ENCODE peak calls at places on chromosomes 16 and 17, in nine cellular contexts. One of them, this sample, is unnamed.

GRCh38 chr17:13085578-13085977 is 67.8 kb upstream of the ELAC2 start:
- DNase-seq in NCI-H345: no peak
- DNase-seq in 8988T: no peak
- DNase-seq in lower leg skin: no peak
- DNase-seq in epithelial cell of esophagus: no peak
- DNase-seq in upper lobe of left lung: no peak
- DNase-seq in neural crest cell: no peak
- DNase-seq in effector CD4-positive, alpha-beta T cell: no peak
- DNase-seq in activated naive CD4-positive, alpha-beta T cell: no peak
- DNase-seq in this sample: no peak

GRCh38 chr17:77769215-77769614 is 189.3 kb upstream of the TNRC6C start:
- DNase-seq in NCI-H345: peak; percentile 75
- DNase-seq in 8988T: no peak
- DNase-seq in lower leg skin: no peak
- DNase-seq in epithelial cell of esophagus: no peak
- DNase-seq in upper lobe of left lung: no peak
- DNase-seq in neural crest cell: no peak
- DNase-seq in effector CD4-positive, alpha-beta T cell: no peak
- DNase-seq in activated naive CD4-positive, alpha-beta T cell: no peak
- DNase-seq in this sample: no peak

GRCh38 chr16:55487048-55487803 is 8.2 kb downstream of the MMP2 start:
- DNase-seq in NCI-H345: no peak
- DNase-seq in 8988T: no peak
- DNase-seq in lower leg skin: peak; percentile 94
- DNase-seq in epithelial cell of esophagus: no peak
- DNase-seq in upper lobe of left lung: no peak
- DNase-seq in neural crest cell: no peak
- DNase-seq in effector CD4-positive, alpha-beta T cell: no peak
- DNase-seq in activated naive CD4-positive, alpha-beta T cell: no peak
- DNase-seq in this sample: peak; percentile 83

GRCh38 chr17:73772107-73772705 is 128.0 kb upstream of the SDK2 start:
- DNase-seq in NCI-H345: no peak
- DNase-seq in 8988T: no peak
- DNase-seq in lower leg skin: no peak
- DNase-seq in epithelial cell of esophagus: no peak
- DNase-seq in upper lobe of left lung: no peak
- DNase-seq in neural crest cell: no peak
- DNase-seq in effector CD4-positive, alpha-beta T cell: no peak
- DNase-seq in activated naive CD4-positive, alpha-beta T cell: no peak
- DNase-seq in this sample: no peak

GRCh38 chr17:82106697-82107305 is 8.8 kb upstream of the FASN start:
- DNase-seq in NCI-H345: no peak
- DNase-seq in 8988T: no peak
- DNase-seq in lower leg skin: no peak
- DNase-seq in epithelial cell of esophagus: no peak
- DNase-seq in upper lobe of left lung: no peak
- DNase-seq in neural crest cell: no peak
- DNase-seq in effector CD4-positive, alpha-beta T cell: no peak
- DNase-seq in activated naive CD4-positive, alpha-beta T cell: no peak
- DNase-seq in this sample: peak; percentile 17

GRCh38 chr16:24188143-24188542 is 68.0 kb upstream of the CACNG3 start:
- DNase-seq in NCI-H345: no peak
- DNase-seq in 8988T: no peak
- DNase-seq in lower leg skin: no peak
- DNase-seq in epithelial cell of esophagus: no peak
- DNase-seq in upper lobe of left lung: no peak
- DNase-seq in neural crest cell: no peak
- DNase-seq in effector CD4-positive, alpha-beta T cell: no peak
- DNase-seq in activated naive CD4-positive, alpha-beta T cell: no peak
- DNase-seq in this sample: no peak

GRCh38 chr17:45261577-45262515 is at the start of gene SPATA32:
- DNase-seq in NCI-H345: no peak
- DNase-seq in 8988T: no peak
- DNase-seq in lower leg skin: peak; percentile 91
- DNase-seq in epithelial cell of esophagus: peak; percentile 61
- DNase-seq in upper lobe of left lung: peak; percentile 91
- DNase-seq in neural crest cell: peak; percentile 33
- DNase-seq in effector CD4-positive, alpha-beta T cell: peak; percentile 44
- DNase-seq in activated naive CD4-positive, alpha-beta T cell: peak; percentile 57
- DNase-seq in this sample: no peak

GRCh38 chr16:22763655-22764054 is 50.3 kb upstream of the HS3ST2 start:
- DNase-seq in NCI-H345: no peak
- DNase-seq in 8988T: no peak
- DNase-seq in lower leg skin: no peak
- DNase-seq in epithelial cell of esophagus: peak; percentile 24
- DNase-seq in upper lobe of left lung: no peak
- DNase-seq in neural crest cell: no peak
- DNase-seq in effector CD4-positive, alpha-beta T cell: no peak
- DNase-seq in activated naive CD4-positive, alpha-beta T cell: no peak
- DNase-seq in this sample: peak; percentile 24

GRCh38 chr16:85677383-85677967 is 11.3 kb downstream of the GINS2 start:
- DNase-seq in NCI-H345: no peak
- DNase-seq in 8988T: no peak
- DNase-seq in lower leg skin: no peak
- DNase-seq in epithelial cell of esophagus: no peak
- DNase-seq in upper lobe of left lung: no peak
- DNase-seq in neural crest cell: no peak
- DNase-seq in effector CD4-positive, alpha-beta T cell: no peak
- DNase-seq in activated naive CD4-positive, alpha-beta T cell: no peak
- DNase-seq in this sample: no peak

GRCh38 chr16:12315330-12316138 is 339.0 kb downstream of the SNX29 start:
- DNase-seq in NCI-H345: peak; percentile 50
- DNase-seq in 8988T: no peak
- DNase-seq in lower leg skin: no peak
- DNase-seq in epithelial cell of esophagus: no peak
- DNase-seq in upper lobe of left lung: no peak
- DNase-seq in neural crest cell: no peak
- DNase-seq in effector CD4-positive, alpha-beta T cell: no peak
- DNase-seq in activated naive CD4-positive, alpha-beta T cell: no peak
- DNase-seq in this sample: no peak

GRCh38 chr16:85800321-85800669 is 800 bp downstream of the COX4I1 start:
- DNase-seq in NCI-H345: no peak
- DNase-seq in 8988T: no peak
- DNase-seq in lower leg skin: no peak
- DNase-seq in epithelial cell of esophagus: peak; percentile 17
- DNase-seq in upper lobe of left lung: no peak
- DNase-seq in neural crest cell: no peak
- DNase-seq in effector CD4-positive, alpha-beta T cell: no peak
- DNase-seq in activated naive CD4-positive, alpha-beta T cell: no peak
- DNase-seq in this sample: no peak

GRCh38 chr16:1093284-1094123 is 2.5 kb downstream of the C1QTNF8 start:
- DNase-seq in NCI-H345: no peak
- DNase-seq in 8988T: no peak
- DNase-seq in lower leg skin: no peak
- DNase-seq in epithelial cell of esophagus: no peak
- DNase-seq in upper lobe of left lung: peak; percentile 85
- DNase-seq in neural crest cell: no peak
- DNase-seq in effector CD4-positive, alpha-beta T cell: no peak
- DNase-seq in activated naive CD4-positive, alpha-beta T cell: no peak
- DNase-seq in this sample: no peak

GRCh38 chr16:77514500-77515225 is 79.8 kb upstream of the ADAMTS18 start:
- DNase-seq in NCI-H345: no peak
- DNase-seq in 8988T: no peak
- DNase-seq in lower leg skin: no peak
- DNase-seq in epithelial cell of esophagus: no peak
- DNase-seq in upper lobe of left lung: no peak
- DNase-seq in neural crest cell: no peak
- DNase-seq in effector CD4-positive, alpha-beta T cell: no peak
- DNase-seq in activated naive CD4-positive, alpha-beta T cell: no peak
- DNase-seq in this sample: no peak

GRCh38 chr16:88809068-88809675 is 2.6 kb downstream of the APRT start:
- DNase-seq in NCI-H345: no peak
- DNase-seq in 8988T: no peak
- DNase-seq in lower leg skin: no peak
- DNase-seq in epithelial cell of esophagus: no peak
- DNase-seq in upper lobe of left lung: no peak
- DNase-seq in neural crest cell: no peak
- DNase-seq in effector CD4-positive, alpha-beta T cell: no peak
- DNase-seq in activated naive CD4-positive, alpha-beta T cell: no peak
- DNase-seq in this sample: no peak

GRCh38 chr17:48624544-48625501 is 1.3 kb downstream of the HOXB9 start:
- DNase-seq in NCI-H345: peak; percentile 27
- DNase-seq in 8988T: peak; percentile 62
- DNase-seq in lower leg skin: no peak
- DNase-seq in epithelial cell of esophagus: no peak
- DNase-seq in upper lobe of left lung: peak; percentile 79
- DNase-seq in neural crest cell: no peak
- DNase-seq in effector CD4-positive, alpha-beta T cell: no peak
- DNase-seq in activated naive CD4-positive, alpha-beta T cell: no peak
- DNase-seq in this sample: no peak

GRCh38 chr17:67043283-67043682 is 1.1 kb upstream of the CACNG1 start:
- DNase-seq in NCI-H345: no peak
- DNase-seq in 8988T: no peak
- DNase-seq in lower leg skin: no peak
- DNase-seq in epithelial cell of esophagus: no peak
- DNase-seq in upper lobe of left lung: peak; percentile 31
- DNase-seq in neural crest cell: no peak
- DNase-seq in effector CD4-positive, alpha-beta T cell: no peak
- DNase-seq in activated naive CD4-positive, alpha-beta T cell: no peak
- DNase-seq in this sample: no peak

GRCh38 chr16:59783191-59783590 is 1049.1 kb upstream of the GOT2 start:
- DNase-seq in NCI-H345: no peak
- DNase-seq in 8988T: no peak
- DNase-seq in lower leg skin: no peak
- DNase-seq in epithelial cell of esophagus: peak; percentile 38
- DNase-seq in upper lobe of left lung: no peak
- DNase-seq in neural crest cell: no peak
- DNase-seq in effector CD4-positive, alpha-beta T cell: no peak
- DNase-seq in activated naive CD4-positive, alpha-beta T cell: no peak
- DNase-seq in this sample: no peak

GRCh38 chr16:30482366-30482765 is 9.8 kb downstream of the ITGAL start:
- DNase-seq in NCI-H345: no peak
- DNase-seq in 8988T: no peak
- DNase-seq in lower leg skin: no peak
- DNase-seq in epithelial cell of esophagus: no peak
- DNase-seq in upper lobe of left lung: no peak
- DNase-seq in neural crest cell: no peak
- DNase-seq in effector CD4-positive, alpha-beta T cell: no peak
- DNase-seq in activated naive CD4-positive, alpha-beta T cell: no peak
- DNase-seq in this sample: no peak

GRCh38 chr17:68048996-68049395 is 13.5 kb downstream of the KPNA2 start:
- DNase-seq in NCI-H345: no peak
- DNase-seq in 8988T: no peak
- DNase-seq in lower leg skin: peak; percentile 18
- DNase-seq in epithelial cell of esophagus: no peak
- DNase-seq in upper lobe of left lung: no peak
- DNase-seq in neural crest cell: no peak
- DNase-seq in effector CD4-positive, alpha-beta T cell: no peak
- DNase-seq in activated naive CD4-positive, alpha-beta T cell: no peak
- DNase-seq in this sample: no peak

GRCh38 chr16:89031715-89032659 is 55.0 kb upstream of the CBFA2T3 start:
- DNase-seq in NCI-H345: no peak
- DNase-seq in 8988T: no peak
- DNase-seq in lower leg skin: no peak
- DNase-seq in epithelial cell of esophagus: no peak
- DNase-seq in upper lobe of left lung: no peak
- DNase-seq in neural crest cell: no peak
- DNase-seq in effector CD4-positive, alpha-beta T cell: peak; percentile 32
- DNase-seq in activated naive CD4-positive, alpha-beta T cell: peak; percentile 27
- DNase-seq in this sample: no peak

GRCh38 chr17:59914274-59914854 is 21.4 kb downstream of the RPS6KB1 start:
- DNase-seq in NCI-H345: peak; percentile 29
- DNase-seq in 8988T: no peak
- DNase-seq in lower leg skin: no peak
- DNase-seq in epithelial cell of esophagus: peak; percentile 50
- DNase-seq in upper lobe of left lung: no peak
- DNase-seq in neural crest cell: no peak
- DNase-seq in effector CD4-positive, alpha-beta T cell: no peak
- DNase-seq in activated naive CD4-positive, alpha-beta T cell: no peak
- DNase-seq in this sample: no peak

GRCh38 chr17:1323336-1323735 is 43.9 kb downstream of the TRARG1 start:
- DNase-seq in NCI-H345: no peak
- DNase-seq in 8988T: no peak
- DNase-seq in lower leg skin: no peak
- DNase-seq in epithelial cell of esophagus: peak; percentile 32
- DNase-seq in upper lobe of left lung: no peak
- DNase-seq in neural crest cell: no peak
- DNase-seq in effector CD4-positive, alpha-beta T cell: no peak
- DNase-seq in activated naive CD4-positive, alpha-beta T cell: no peak
- DNase-seq in this sample: no peak

GRCh38 chr16:56192971-56193936 is 2.0 kb downstream of the GNAO1 start:
- DNase-seq in NCI-H345: peak; percentile 6
- DNase-seq in 8988T: no peak
- DNase-seq in lower leg skin: no peak
- DNase-seq in epithelial cell of esophagus: no peak
- DNase-seq in upper lobe of left lung: peak; percentile 55
- DNase-seq in neural crest cell: no peak
- DNase-seq in effector CD4-positive, alpha-beta T cell: no peak
- DNase-seq in activated naive CD4-positive, alpha-beta T cell: no peak
- DNase-seq in this sample: no peak

GRCh38 chr16:1427473-1428461 is 3.1 kb upstream of the PERCC1 start:
- DNase-seq in NCI-H345: no peak
- DNase-seq in 8988T: no peak
- DNase-seq in lower leg skin: no peak
- DNase-seq in epithelial cell of esophagus: no peak
- DNase-seq in upper lobe of left lung: peak; percentile 79
- DNase-seq in neural crest cell: no peak
- DNase-seq in effector CD4-positive, alpha-beta T cell: no peak
- DNase-seq in activated naive CD4-positive, alpha-beta T cell: no peak
- DNase-seq in this sample: no peak

GRCh38 chr16:55530316-55530856 is 21.5 kb downstream of the LPCAT2 start:
- DNase-seq in NCI-H345: no peak
- DNase-seq in 8988T: no peak
- DNase-seq in lower leg skin: no peak
- DNase-seq in epithelial cell of esophagus: peak; percentile 32
- DNase-seq in upper lobe of left lung: no peak
- DNase-seq in neural crest cell: no peak
- DNase-seq in effector CD4-positive, alpha-beta T cell: no peak
- DNase-seq in activated naive CD4-positive, alpha-beta T cell: no peak
- DNase-seq in this sample: no peak

GRCh38 chr16:12685806-12686205 is 117.9 kb downstream of the CPPED1 start:
- DNase-seq in NCI-H345: no peak
- DNase-seq in 8988T: no peak
- DNase-seq in lower leg skin: no peak
- DNase-seq in epithelial cell of esophagus: no peak
- DNase-seq in upper lobe of left lung: no peak
- DNase-seq in neural crest cell: no peak
- DNase-seq in effector CD4-positive, alpha-beta T cell: no peak
- DNase-seq in activated naive CD4-positive, alpha-beta T cell: no peak
- DNase-seq in this sample: no peak

GRCh38 chr17:66275651-66276050 is 26.8 kb upstream of the PRKCA start:
- DNase-seq in NCI-H345: no peak
- DNase-seq in 8988T: peak; percentile 67
- DNase-seq in lower leg skin: no peak
- DNase-seq in epithelial cell of esophagus: peak; percentile 96
- DNase-seq in upper lobe of left lung: no peak
- DNase-seq in neural crest cell: no peak
- DNase-seq in effector CD4-positive, alpha-beta T cell: no peak
- DNase-seq in activated naive CD4-positive, alpha-beta T cell: no peak
- DNase-seq in this sample: no peak

GRCh38 chr16:51062039-51062438 is 89.0 kb downstream of the SALL1 start:
- DNase-seq in NCI-H345: no peak
- DNase-seq in 8988T: no peak
- DNase-seq in lower leg skin: peak; percentile 20
- DNase-seq in epithelial cell of esophagus: no peak
- DNase-seq in upper lobe of left lung: no peak
- DNase-seq in neural crest cell: no peak
- DNase-seq in effector CD4-positive, alpha-beta T cell: no peak
- DNase-seq in activated naive CD4-positive, alpha-beta T cell: no peak
- DNase-seq in this sample: no peak

GRCh38 chr16:85234310-85235235 is 122.3 kb upstream of the CIBAR2 start:
- DNase-seq in NCI-H345: no peak
- DNase-seq in 8988T: peak; percentile 90
- DNase-seq in lower leg skin: no peak
- DNase-seq in epithelial cell of esophagus: no peak
- DNase-seq in upper lobe of left lung: peak; percentile 93
- DNase-seq in neural crest cell: peak; percentile 68
- DNase-seq in effector CD4-positive, alpha-beta T cell: no peak
- DNase-seq in activated naive CD4-positive, alpha-beta T cell: no peak
- DNase-seq in this sample: peak; percentile 79

GRCh38 chr16:74153773-74154172 is 142.8 kb upstream of the PSMD7 start:
- DNase-seq in NCI-H345: no peak
- DNase-seq in 8988T: no peak
- DNase-seq in lower leg skin: no peak
- DNase-seq in epithelial cell of esophagus: no peak
- DNase-seq in upper lobe of left lung: no peak
- DNase-seq in neural crest cell: no peak
- DNase-seq in effector CD4-positive, alpha-beta T cell: no peak
- DNase-seq in activated naive CD4-positive, alpha-beta T cell: no peak
- DNase-seq in this sample: no peak

GRCh38 chr16:64206877-64207276 is 915.0 kb downstream of the CDH11 start:
- DNase-seq in NCI-H345: no peak
- DNase-seq in 8988T: no peak
- DNase-seq in lower leg skin: no peak
- DNase-seq in epithelial cell of esophagus: no peak
- DNase-seq in upper lobe of left lung: no peak
- DNase-seq in neural crest cell: no peak
- DNase-seq in effector CD4-positive, alpha-beta T cell: no peak
- DNase-seq in activated naive CD4-positive, alpha-beta T cell: no peak
- DNase-seq in this sample: no peak